ENCODE peak calls at places on chromosomes 5 and 9, in six cellular contexts. B, D, Y, R, P and M are unnamed samples.

GRCh38 chr5:83785176-83785668 is 64.6 kb upstream of the HAPLN1 start:
- DNase-seq in D (no peak), Y (no peak), R (no peak), B (no peak), P (no peak), M (no peak)

GRCh38 chr5:141477815-141478214 is 2.0 kb downstream of the PCDHGC3 start:
- DNase-seq in P (no peak), R (no peak), D (no peak), Y (no peak), B (no peak), M (no peak)

GRCh38 chr9:108551030-108551964 is 304.5 kb downstream of the ACTL7B start:
- DNase-seq in D (peak; percentile 78), Y (peak; percentile 87), B (no peak), R (peak; percentile 78), P (no peak), M (peak; percentile 65)

GRCh38 chr9:122444366-122444765 is 33.4 kb downstream of the OR1J1 start:
- DNase-seq in P (no peak), D (no peak), R (peak; percentile 99), B (no peak), Y (no peak), M (peak; percentile 81)

GRCh38 chr5:96256795-96257470 is 176.1 kb downstream of the PCSK1 start:
- DNase-seq in P (peak; percentile 17), D (no peak), R (peak; percentile 78), Y (no peak), B (no peak), M (no peak)

GRCh38 chr9:116349684-116350083 is 196.1 kb downstream of the PAPPA start:
- DNase-seq in B (no peak), R (no peak), Y (no peak), D (no peak), P (no peak), M (no peak)

GRCh38 chr9:3963266-3964019 is 336.4 kb downstream of the GLIS3 start:
- DNase-seq in P (peak; percentile 55), Y (no peak), B (no peak), R (peak; percentile 87), D (peak; percentile 66), M (no peak)

GRCh38 chr5:31113101-31113500 is 80.4 kb upstream of the CDH6 start:
- DNase-seq in P (no peak), Y (no peak), D (no peak), B (no peak), R (peak; percentile 60), M (peak; percentile 49)

GRCh38 chr5:141382469-141383294 is at the start of gene PCDHGA7:
- DNase-seq in P (no peak), D (no peak), R (peak; percentile 38), B (no peak), Y (no peak), M (no peak)

GRCh38 chr9:93258818-93259489 is 75.0 kb downstream of the WNK2 start:
- DNase-seq in R (no peak), Y (no peak), D (peak; percentile 61), P (peak; percentile 6), B (peak; percentile 39), M (no peak)

GRCh38 chr9:115992834-115993233 is 160.8 kb upstream of the PAPPA start:
- DNase-seq in D (no peak), Y (no peak), R (no peak), P (no peak), B (no peak), M (no peak)

GRCh38 chr5:126433708-126434107 is 10.5 kb downstream of the GRAMD2B start:
- DNase-seq in P (no peak), R (peak; percentile 47), Y (no peak), D (no peak), B (no peak), M (peak; percentile 75)

GRCh38 chr5:150141544-150142188 is 14.0 kb downstream of the PDGFRB start:
- DNase-seq in D (peak; percentile 75), P (no peak), B (no peak), R (peak; percentile 74), Y (no peak), M (no peak)

GRCh38 chr5:153941265-153941664 is 97.4 kb downstream of the FAM114A2 start:
- DNase-seq in P (no peak), B (no peak), D (no peak), R (no peak), Y (no peak), M (no peak)

GRCh38 chr5:153619706-153620105 is 129.2 kb downstream of the GRIA1 start:
- DNase-seq in P (no peak), R (peak; percentile 18), D (no peak), B (no peak), Y (no peak), M (no peak)

GRCh38 chr5:132506094-132506692 is 15.6 kb upstream of the IRF1 start:
- DNase-seq in P (peak; percentile 24), D (no peak), R (peak; percentile 95), Y (no peak), B (no peak), M (peak; percentile 85)

GRCh38 chr5:148790545-148791333 is 35.7 kb upstream of the ADRB2 start:
- DNase-seq in P (no peak), R (no peak), Y (no peak), B (no peak), D (no peak), M (no peak)

GRCh38 chr9:126621056-126621918 is 7.6 kb downstream of the LMX1B start:
- DNase-seq in Y (no peak), R (no peak), P (no peak), B (no peak), D (no peak), M (no peak)

GRCh38 chr5:137095597-137095996 is 403.5 kb downstream of the SPOCK1 start:
- DNase-seq in P (no peak), D (no peak), Y (no peak), B (no peak), R (no peak), M (no peak)

GRCh38 chr9:19464764-19465570 is 56.2 kb downstream of the ACER2 start:
- DNase-seq in R (peak; percentile 88), B (peak; percentile 70), P (peak; percentile 82), D (peak; percentile 90), Y (peak; percentile 34), M (no peak)

GRCh38 chr9:36903541-36904435 is 130.3 kb downstream of the PAX5 start:
- DNase-seq in B (no peak), Y (peak; percentile 58), D (no peak), P (no peak), R (peak; percentile 94), M (no peak)

DNA sequence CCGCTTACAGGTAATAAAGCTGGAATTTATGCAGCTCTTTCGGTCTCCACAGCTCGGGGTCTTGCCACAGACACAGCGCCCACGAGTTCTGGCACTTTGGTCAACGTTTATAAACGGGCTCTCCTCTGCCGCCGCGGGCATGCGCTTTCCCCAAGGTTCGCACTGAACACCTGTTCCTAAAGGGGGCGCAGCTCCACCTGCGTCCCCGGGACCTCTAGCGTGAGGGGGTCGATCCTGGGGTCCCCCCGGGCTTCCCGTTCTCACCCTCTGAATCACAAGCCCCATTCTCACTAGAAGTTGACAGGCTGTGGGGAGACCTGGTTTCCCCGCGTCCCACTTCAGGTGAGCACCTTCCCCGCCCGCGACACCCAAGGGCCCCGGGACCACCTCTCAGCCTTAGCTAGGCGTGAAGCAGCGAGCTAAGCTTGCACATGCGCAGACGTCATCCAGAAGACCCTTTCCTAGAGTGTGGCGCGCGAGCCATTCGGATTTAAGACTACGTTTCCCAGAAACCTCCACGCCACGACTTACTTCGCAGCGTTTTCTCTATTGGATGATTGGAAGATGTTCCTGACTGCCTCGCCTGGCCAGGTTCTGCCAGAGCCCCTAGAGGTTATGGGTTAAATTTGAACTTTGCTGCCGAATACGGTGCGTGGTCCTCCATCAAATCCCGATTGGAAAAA is 21.3 kb upstream of the ZNF782 start:
- DNase-seq in D (peak; percentile 80), P (no peak), B (peak; percentile 69), R (peak; percentile 81), Y (peak; percentile 63), M (no peak)
- TF ChIP-seq CTCF in D (peak; percentile 23), P (no peak), B (peak; percentile 25), R (peak; percentile 25), Y (peak; percentile 59), M (peak; percentile 22)

GRCh38 chr5:181053760-181054122 is 13.7 kb downstream of the BTNL9 start:
- DNase-seq in Y (no peak), P (no peak), B (no peak), D (no peak), R (no peak), M (no peak)

GRCh38 chr5:181052928-181053759 is 13.1 kb downstream of the BTNL9 start:
- DNase-seq in P (no peak), B (no peak), Y (no peak), D (no peak), R (peak; percentile 8), M (no peak)

GRCh38 chr5:181051841-181052525 is 11.9 kb downstream of the BTNL9 start:
- DNase-seq in P (no peak), B (no peak), R (no peak), Y (no peak), D (no peak), M (no peak)

GRCh38 chr5:181054138-181054537 is 14.1 kb downstream of the BTNL9 start:
- DNase-seq in R (no peak), P (no peak), D (no peak), B (no peak), Y (no peak), M (no peak)

GRCh38 chr5:181052526-181052927 is 12.5 kb downstream of the BTNL9 start:
- DNase-seq in B (no peak), P (no peak), R (peak; percentile 23), D (no peak), Y (no peak), M (no peak)
- H3K4me3 ChIP-seq in B (peak overlapping the region; percentile 62), P (no peak overlapping the region), R (no peak overlapping the region), D (no peak overlapping the region), Y (peak overlapping the region; percentile 2), M (no peak overlapping the region)

GRCh38 chr5:134541736-134542376 is 16.4 kb downstream of the JADE2 start:
- DNase-seq in R (peak; percentile 81), B (peak; percentile 66), Y (no peak), P (peak; percentile 63), D (no peak), M (no peak)

GRCh38 chr5:134539732-134540131 is 14.3 kb downstream of the JADE2 start:
- DNase-seq in D (no peak), P (no peak), B (no peak), Y (no peak), R (no peak), M (no peak)

GRCh38 chr5:134538296-134538695 is 12.8 kb downstream of the JADE2 start:
- DNase-seq in R (peak; percentile 39), P (no peak), Y (no peak), D (no peak), B (no peak), M (no peak)

GRCh38 chr5:134543820-134544692 is 18.6 kb downstream of the JADE2 start:
- DNase-seq in R (no peak), B (peak; percentile 51), P (no peak), D (peak; percentile 39), Y (no peak), M (no peak)

GRCh38 chr5:134540747-134541733 is 15.6 kb downstream of the JADE2 start:
- DNase-seq in P (no peak), Y (no peak), B (no peak), R (no peak), D (no peak), M (no peak)
- H3K36me3 ChIP-seq in P (no peaks in the 10 kb centered on the region), Y (peaks cover 2% of the 10 kb centered on the region), B (peaks cover 96% of the 10 kb centered on the region), R (no peaks in the 10 kb centered on the region), D (peaks cover 63% of the 10 kb centered on the region), M (peaks cover 35% of the 10 kb centered on the region)

DNA sequence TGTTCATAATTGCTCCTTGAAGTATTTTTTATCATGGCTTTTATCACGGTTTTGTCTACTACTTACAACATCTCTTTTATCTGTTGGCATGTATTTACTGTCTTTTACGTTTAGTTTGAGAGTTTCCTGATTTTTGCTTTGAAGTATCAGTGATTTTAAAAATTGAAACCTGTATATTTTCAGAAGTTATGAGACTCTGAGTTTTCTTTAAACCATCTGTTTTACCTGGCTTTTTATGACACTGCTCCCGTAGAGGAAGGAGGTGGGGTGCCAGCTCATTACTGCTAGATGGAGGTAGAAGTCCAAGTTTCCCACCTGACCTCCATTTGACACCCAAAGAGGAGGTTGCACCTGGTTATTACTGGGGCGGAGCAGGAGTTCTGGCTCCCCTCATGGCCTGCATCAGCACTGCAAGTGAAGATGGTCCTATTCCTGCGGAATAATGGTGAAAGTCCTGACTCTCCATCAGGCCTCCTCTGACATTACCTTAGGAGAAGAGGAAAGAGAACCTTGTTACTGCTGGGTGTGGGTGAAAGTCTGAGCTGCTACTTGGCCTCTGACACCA is 10.0 kb upstream of the ZNF131 start:
- DNase-seq in Y (no peak), B (no peak), R (peak; percentile 2), D (no peak), P (no peak), M (no peak)
- TF ChIP-seq CTCF in Y (peak; percentile 25), B (no peak), R (peak; percentile 40), D (no peak), P (no peak), M (peak; percentile 33)